ENCODE peak calls at places on chromosome 9, in eight cellular contexts. A is mesothelial cell of epicardium, B is Panc1, D is ovary, C is pancreas, N is progenitor cell of endocrine pancreas, S is transverse colon, T is nephron progenitor cell. W is an unnamed sample.
A peak's percentile ranks its signal among the peaks of the same experiment; 100 is the strongest.

GRCh38 chr9:14215614-14216013 is 98.3 kb downstream of the NFIB start:
- DNase-seq in C (no peak), S (no peak), B (no peak), T (no peak), N (no peak), A (no peak), D (no peak), W (no peak)

GRCh38 chr9:130635306-130635705 is 29.1 kb upstream of the PRDM12 start:
- DNase-seq in B (no peak), D (no peak), N (no peak), T (no peak), C (no peak), A (no peak), S (no peak), W (no peak)

GRCh38 chr9:105039180-105039799 is 111.3 kb upstream of the ABCA1 start:
- DNase-seq in N (no peak), C (no peak), A (no peak), B (no peak), S (no peak), D (no peak), T (no peak), W (no peak)

GRCh38 chr9:113587471-113588031 is 124.0 kb downstream of the RGS3 start:
- DNase-seq in S (no peak), B (no peak), N (peak; percentile 51), A (no peak), C (no peak), D (peak; percentile 74), T (peak; percentile 75), W (no peak)

GRCh38 chr9:11128156-11128555 is 515.4 kb upstream of the PTPRD start:
- DNase-seq in C (no peak), N (no peak), D (no peak), B (no peak), A (no peak), T (no peak), S (no peak), W (no peak)

GRCh38 chr9:88307136-88307535 is 81.1 kb upstream of the SPIN1 start:
- DNase-seq in T (no peak), S (no peak), C (no peak), A (no peak), B (no peak), D (no peak), N (no peak), W (no peak)

GRCh38 chr9:125346351-125346750 is 84.7 kb downstream of the GAPVD1 start:
- DNase-seq in D (no peak), A (no peak), T (no peak), B (no peak), N (no peak), C (no peak), S (no peak), W (no peak)

GRCh38 chr9:37229882-37230482 is 109.6 kb downstream of the ZCCHC7 start:
- DNase-seq in D (no peak), S (no peak), B (peak; percentile 93), N (no peak), C (no peak), A (no peak), T (no peak), W (no peak)

GRCh38 chr9:118596374-118597015 is 772.7 kb downstream of the BRINP1 start:
- DNase-seq in A (no peak), N (no peak), S (no peak), B (no peak), D (no peak), C (no peak), T (no peak), W (no peak)

GRCh38 chr9:6905850-6906375 is 148.1 kb downstream of the KDM4C start:
- DNase-seq in D (no peak), T (no peak), C (no peak), B (no peak), A (no peak), N (no peak), S (no peak), W (no peak)

GRCh38 chr9:26210338-26210851 is 532.2 kb upstream of the TUSC1 start:
- DNase-seq in D (no peak), B (no peak), S (no peak), N (no peak), T (peak; percentile 4), C (no peak), A (no peak), W (no peak)

GRCh38 chr9:126157826-126158431 is 168.7 kb upstream of the MVB12B start:
- DNase-seq in A (no peak), B (no peak), C (no peak), N (no peak), T (no peak), S (no peak), D (no peak), W (no peak)

GRCh38 chr9:106479679-106480078 is 383.3 kb upstream of the ZNF462 start:
- DNase-seq in A (no peak), N (no peak), S (no peak), B (no peak), D (no peak), T (no peak), C (no peak), W (no peak)

GRCh38 chr9:113523421-113524141 is 60.1 kb downstream of the RGS3 start:
- DNase-seq in T (no peak), A (no peak), D (no peak), C (no peak), S (peak; percentile 81), B (no peak), N (no peak), W (no peak)

GRCh38 chr9:13088734-13089427 is 190.6 kb downstream of the MPDZ start:
- DNase-seq in B (peak; percentile 17), S (peak; percentile 7), T (peak; percentile 46), D (no peak), N (no peak), A (no peak), C (peak; percentile 12), W (peak; percentile 43)
- TF ChIP-seq CTCF in B (peak; percentile 57), S (peak; percentile 66), T (peak; percentile 79), D (peak; percentile 45), N (peak; percentile 82), A (peak; percentile 80), C (peak; percentile 54), W (peak; percentile 72)

DNA sequence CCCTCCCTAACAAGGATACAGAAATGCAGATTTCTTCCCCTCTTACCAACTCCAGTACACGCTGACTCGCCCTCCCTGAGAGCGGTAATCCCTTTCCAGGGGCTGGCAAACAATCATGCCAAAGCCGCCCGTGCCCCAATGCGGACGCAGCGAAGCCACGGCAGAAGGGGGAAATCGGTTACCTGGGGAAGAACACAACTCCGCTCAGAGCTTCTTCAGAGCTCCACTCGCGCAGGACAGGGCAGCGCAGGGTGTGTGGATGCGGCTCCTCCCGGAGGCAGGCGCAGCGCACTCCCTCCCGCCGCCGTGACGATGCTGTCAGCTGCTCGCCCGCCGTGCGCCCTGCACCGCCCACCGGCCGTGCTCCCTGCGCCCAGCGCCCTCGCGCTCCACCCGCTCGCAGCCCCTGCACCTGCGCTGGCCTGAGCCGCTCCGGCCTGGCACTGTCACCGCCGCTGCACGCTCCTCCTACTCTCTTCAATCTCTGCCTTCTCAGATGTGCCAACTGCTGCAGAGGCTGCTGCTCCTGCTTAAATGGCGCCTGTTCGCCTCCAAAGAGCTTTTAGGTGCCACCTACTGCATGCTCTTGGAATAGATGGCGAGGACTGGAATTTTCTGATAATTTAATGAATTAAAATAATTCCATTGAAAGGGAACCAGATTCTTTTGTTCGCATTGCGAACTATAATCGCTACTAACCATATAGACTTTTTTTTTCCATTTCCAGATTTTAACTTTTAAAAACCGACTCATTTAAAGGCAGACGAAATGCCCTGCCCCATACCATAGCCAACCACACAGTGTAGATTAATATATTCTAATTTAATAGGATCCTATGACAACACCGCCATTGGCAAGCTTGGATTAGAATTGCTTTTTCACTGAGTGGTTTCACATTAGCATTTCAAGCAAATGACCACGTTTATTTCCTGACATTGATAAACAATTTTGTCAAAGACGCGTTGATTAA is at the start of gene DIRAS2:
- DNase-seq in D (no peak), T (peak; percentile 80), A (peak; percentile 44), C (peak; percentile 79), B (no peak), S (peak; percentile 54), N (peak; percentile 64), W (peak; percentile 50)
- TF ChIP-seq CTCF in D (no peak), T (peak; percentile 40), A (peak; percentile 39), C (peak; percentile 36), B (peak; percentile 52), S (peak; percentile 25), N (peak; percentile 42), W (peak; percentile 51)

GRCh38 chr9:75088646-75089368 is 493 bp downstream of the OSTF1 start:
- DNase-seq in C (peak; percentile 33), S (peak; percentile 71), D (peak; percentile 58), T (peak; percentile 66), N (no peak), A (peak; percentile 49), B (no peak), W (peak; percentile 85)
- TF ChIP-seq CTCF in C (no peak), S (peak; percentile 35), D (no peak), T (no peak), N (peak; percentile 17), A (peak; percentile 21), B (no peak), W (peak; percentile 41)

GRCh38 chr9:35734096-35734495 is 1.6 kb downstream of the CREB3 start:
- DNase-seq in T (no peak), C (no peak), N (no peak), A (no peak), D (no peak), B (no peak), S (no peak), W (no peak)

GRCh38 chr9:35733109-35733541 is 659 bp downstream of the CREB3 start:
- DNase-seq in B (no peak), C (peak; percentile 42), T (peak; percentile 45), S (peak; percentile 47), N (no peak), A (no peak), D (no peak), W (peak; percentile 15)

GRCh38 chr9:35731415-35732184 is 395 bp downstream of the TLN1 start:
- DNase-seq in B (no peak), T (no peak), S (no peak), D (no peak), C (no peak), N (no peak), A (no peak), W (no peak)

GRCh38 chr9:35730486-35730854 is 1.5 kb downstream of the TLN1 start:
- DNase-seq in B (no peak), A (no peak), T (no peak), D (no peak), N (no peak), C (no peak), S (no peak), W (no peak)

GRCh38 chr9:35732185-35733108 is at the start of the genes CREB3 and TLN1:
- DNase-seq in C (peak; percentile 98), S (peak; percentile 99), A (peak; percentile 89), D (peak; percentile 95), T (peak; percentile 92), B (peak; percentile 85), N (peak; percentile 93), W (peak; percentile 98)
- TF ChIP-seq CTCF in C (no peak), S (no peak), A (no peak), D (no peak), T (no peak), B (no peak), N (no peak), W (no peak)